ENCODE peak calls at places on chromosomes 3 and 15, in ten cellular contexts. One of them, this sample, is unnamed.

GRCh38 chr3:185818267-185818875 is 6.5 kb downstream of the IGF2BP2 start:
- DNase-seq in bronchial epithelial cell: peak
- DNase-seq in cardiac fibroblast: no peak
- DNase-seq in H9: no peak
- DNase-seq in fibroblast of lung: no peak
- DNase-seq in AG04450: no peak
- DNase-seq in A549: no peak
- DNase-seq in GM10248: no peak
- DNase-seq in heart left ventricle: no peak
- DNase-seq in H1: no peak
- DNase-seq in this sample: no peak

GRCh38 chr3:191721983-191722382 is 261.0 kb downstream of the PYDC2 start:
- DNase-seq in bronchial epithelial cell: peak
- DNase-seq in cardiac fibroblast: no peak
- DNase-seq in H9: no peak
- DNase-seq in fibroblast of lung: no peak
- DNase-seq in AG04450: no peak
- DNase-seq in A549: no peak
- DNase-seq in GM10248: no peak
- DNase-seq in heart left ventricle: no peak
- DNase-seq in H1: no peak
- DNase-seq in this sample: no peak

GRCh38 chr3:145219355-145220196 is 941.4 kb downstream of the PLOD2 start:
- DNase-seq in bronchial epithelial cell: no peak
- DNase-seq in cardiac fibroblast: no peak
- DNase-seq in H9: no peak
- DNase-seq in fibroblast of lung: no peak
- DNase-seq in AG04450: no peak
- DNase-seq in A549: no peak
- DNase-seq in GM10248: no peak
- DNase-seq in heart left ventricle: no peak
- DNase-seq in H1: no peak
- DNase-seq in this sample: no peak

GRCh38 chr3:37026851-37027250 is 33.5 kb downstream of the MLH1 start:
- DNase-seq in bronchial epithelial cell: peak
- DNase-seq in cardiac fibroblast: no peak
- DNase-seq in H9: no peak
- DNase-seq in fibroblast of lung: no peak
- DNase-seq in AG04450: no peak
- DNase-seq in A549: no peak
- DNase-seq in GM10248: no peak
- DNase-seq in heart left ventricle: no peak
- DNase-seq in H1: no peak
- DNase-seq in this sample: no peak

GRCh38 chr3:5047764-5048163 is 68.5 kb downstream of the BHLHE40 start:
- DNase-seq in bronchial epithelial cell: no peak
- DNase-seq in cardiac fibroblast: no peak
- DNase-seq in H9: no peak
- DNase-seq in fibroblast of lung: no peak
- DNase-seq in AG04450: no peak
- DNase-seq in A549: no peak
- DNase-seq in GM10248: no peak
- DNase-seq in heart left ventricle: no peak
- DNase-seq in H1: no peak
- DNase-seq in this sample: no peak

GRCh38 chr15:60745469-60745971 is 266.6 kb upstream of the ICE2 start:
- DNase-seq in bronchial epithelial cell: no peak
- DNase-seq in cardiac fibroblast: peak
- DNase-seq in H9: no peak
- DNase-seq in fibroblast of lung: peak
- DNase-seq in AG04450: no peak
- DNase-seq in A549: no peak
- DNase-seq in GM10248: no peak
- DNase-seq in heart left ventricle: peak
- DNase-seq in H1: no peak
- DNase-seq in this sample: no peak

GRCh38 chr3:168467085-168467714 is 371.5 kb upstream of the GOLIM4 start:
- DNase-seq in bronchial epithelial cell: peak
- DNase-seq in cardiac fibroblast: peak
- DNase-seq in H9: peak
- DNase-seq in fibroblast of lung: peak
- DNase-seq in AG04450: peak
- DNase-seq in A549: no peak
- DNase-seq in GM10248: peak
- DNase-seq in heart left ventricle: no peak
- DNase-seq in H1: no peak
- DNase-seq in this sample: peak

GRCh38 chr15:70566989-70567388 is 196.4 kb downstream of the UACA start:
- DNase-seq in bronchial epithelial cell: no peak
- DNase-seq in cardiac fibroblast: no peak
- DNase-seq in H9: peak
- DNase-seq in fibroblast of lung: no peak
- DNase-seq in AG04450: no peak
- DNase-seq in A549: no peak
- DNase-seq in GM10248: no peak
- DNase-seq in heart left ventricle: no peak
- DNase-seq in H1: peak
- DNase-seq in this sample: no peak

GRCh38 chr15:99006146-99006545 is 1.4 kb downstream of the PGPEP1L start:
- DNase-seq in bronchial epithelial cell: no peak
- DNase-seq in cardiac fibroblast: no peak
- DNase-seq in H9: no peak
- DNase-seq in fibroblast of lung: no peak
- DNase-seq in AG04450: no peak
- DNase-seq in A549: no peak
- DNase-seq in GM10248: no peak
- DNase-seq in heart left ventricle: no peak
- DNase-seq in H1: no peak
- DNase-seq in this sample: no peak

GRCh38 chr15:85048430-85048829 is 66.8 kb downstream of the PDE8A start:
- DNase-seq in bronchial epithelial cell: peak
- DNase-seq in cardiac fibroblast: peak
- DNase-seq in H9: no peak
- DNase-seq in fibroblast of lung: peak
- DNase-seq in AG04450: no peak
- DNase-seq in A549: no peak
- DNase-seq in GM10248: no peak
- DNase-seq in heart left ventricle: no peak
- DNase-seq in H1: no peak
- DNase-seq in this sample: no peak

GRCh38 chr3:72255191-72255590 is 470.2 kb upstream of the PROK2 start:
- DNase-seq in bronchial epithelial cell: no peak
- DNase-seq in cardiac fibroblast: peak
- DNase-seq in H9: no peak
- DNase-seq in fibroblast of lung: peak
- DNase-seq in AG04450: no peak
- DNase-seq in A549: no peak
- DNase-seq in GM10248: no peak
- DNase-seq in heart left ventricle: no peak
- DNase-seq in H1: no peak
- DNase-seq in this sample: no peak

GRCh38 chr3:34957707-34958106 is 681.6 kb upstream of the ARPP21 start:
- DNase-seq in bronchial epithelial cell: peak
- DNase-seq in cardiac fibroblast: peak
- DNase-seq in H9: no peak
- DNase-seq in fibroblast of lung: no peak
- DNase-seq in AG04450: no peak
- DNase-seq in A549: no peak
- DNase-seq in GM10248: no peak
- DNase-seq in heart left ventricle: no peak
- DNase-seq in H1: no peak
- DNase-seq in this sample: no peak

DNA sequence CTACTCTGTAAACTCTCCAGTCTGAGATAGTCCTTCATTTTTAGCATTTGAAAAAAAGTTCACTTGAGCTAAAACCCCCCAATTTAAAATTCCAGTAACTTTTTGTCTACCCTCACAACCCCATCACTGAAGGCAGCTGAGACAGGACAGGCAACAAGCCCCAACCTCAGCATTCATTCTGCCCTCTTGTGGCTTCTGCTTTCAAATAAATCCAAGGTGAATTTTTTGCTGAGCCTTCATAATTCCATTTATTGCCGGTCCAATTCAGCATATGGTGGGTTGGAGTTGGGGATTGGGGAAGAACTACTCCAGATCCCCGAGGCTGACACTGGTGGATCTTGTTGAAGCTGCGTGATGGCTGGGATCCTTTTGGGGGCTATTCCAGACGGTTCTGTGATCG is 88.4 kb upstream of the THRB start:
- DNase-seq in bronchial epithelial cell: peak
- DNase-seq in cardiac fibroblast: peak
- DNase-seq in H9: no peak
- DNase-seq in fibroblast of lung: peak
- DNase-seq in AG04450: no peak
- DNase-seq in A549: no peak
- DNase-seq in GM10248: no peak
- DNase-seq in heart left ventricle: no peak
- DNase-seq in H1: no peak
- DNase-seq in this sample: no peak
- TF ChIP-seq CTCF in bronchial epithelial cell: peak
- TF ChIP-seq CTCF in cardiac fibroblast: peak
- TF ChIP-seq CTCF in H9: peak
- TF ChIP-seq CTCF in fibroblast of lung: peak
- TF ChIP-seq CTCF in AG04450: no peak
- TF ChIP-seq CTCF in A549: peak
- TF ChIP-seq CTCF in GM10248: no peak
- TF ChIP-seq CTCF in heart left ventricle: peak
- TF ChIP-seq CTCF in H1: peak
- TF ChIP-seq CTCF in this sample: no peak

GRCh38 chr3:126746395-126747177 is 42.5 kb downstream of the CHCHD6 start:
- DNase-seq in bronchial epithelial cell: peak
- DNase-seq in cardiac fibroblast: peak
- DNase-seq in H9: no peak
- DNase-seq in fibroblast of lung: peak
- DNase-seq in AG04450: no peak
- DNase-seq in A549: peak
- DNase-seq in GM10248: no peak
- DNase-seq in heart left ventricle: no peak
- DNase-seq in H1: no peak
- DNase-seq in this sample: no peak
- TF ChIP-seq CTCF in bronchial epithelial cell: peak
- TF ChIP-seq CTCF in cardiac fibroblast: peak
- TF ChIP-seq CTCF in H9: no peak
- TF ChIP-seq CTCF in fibroblast of lung: no peak
- TF ChIP-seq CTCF in AG04450: peak
- TF ChIP-seq CTCF in A549: peak
- TF ChIP-seq CTCF in GM10248: no peak
- TF ChIP-seq CTCF in heart left ventricle: no peak
- TF ChIP-seq CTCF in H1: no peak
- TF ChIP-seq CTCF in this sample: no peak

DNA sequence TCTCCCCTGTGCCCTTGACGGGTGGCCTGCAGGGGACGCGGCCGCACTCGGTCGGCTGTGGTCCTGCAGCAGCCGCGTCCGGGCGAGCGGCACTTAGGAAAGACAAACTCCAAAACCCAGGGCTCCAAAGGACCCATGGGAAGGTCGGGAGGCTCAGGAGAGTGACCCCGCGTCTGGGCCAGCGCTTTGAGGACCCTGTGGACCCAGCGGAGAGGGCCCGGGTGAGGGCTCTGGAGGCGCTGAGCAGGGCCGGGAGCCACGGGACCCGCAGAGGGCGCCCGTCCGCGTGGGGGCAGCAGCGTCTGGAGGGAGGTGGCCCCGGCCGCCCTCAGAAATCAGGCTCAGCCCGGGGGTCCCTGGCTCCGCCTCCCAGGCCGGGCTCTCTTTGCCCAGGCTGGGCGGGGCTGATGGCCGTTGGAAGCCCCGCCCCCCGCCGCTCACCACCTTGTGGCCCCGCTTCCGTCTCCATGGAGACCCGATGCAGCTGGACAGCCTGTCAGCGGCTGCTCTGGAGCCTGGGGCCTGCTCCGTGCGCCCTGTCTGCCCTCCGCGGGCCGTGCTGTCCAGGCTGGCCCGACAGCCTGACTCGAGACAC is 34.6 kb upstream of the RPL32 start:
- DNase-seq in bronchial epithelial cell: no peak
- DNase-seq in cardiac fibroblast: no peak
- DNase-seq in H9: peak
- DNase-seq in fibroblast of lung: peak
- DNase-seq in AG04450: no peak
- DNase-seq in A549: no peak
- DNase-seq in GM10248: peak
- DNase-seq in heart left ventricle: peak
- DNase-seq in H1: peak
- DNase-seq in this sample: peak
- TF ChIP-seq CTCF in bronchial epithelial cell: peak
- TF ChIP-seq CTCF in cardiac fibroblast: peak
- TF ChIP-seq CTCF in H9: peak
- TF ChIP-seq CTCF in fibroblast of lung: no peak
- TF ChIP-seq CTCF in AG04450: peak
- TF ChIP-seq CTCF in A549: peak
- TF ChIP-seq CTCF in GM10248: peak
- TF ChIP-seq CTCF in heart left ventricle: peak
- TF ChIP-seq CTCF in H1: peak
- TF ChIP-seq CTCF in this sample: peak

GRCh38 chr3:59321881-59322540 is 272.2 kb upstream of the CFAP20DC start:
- DNase-seq in bronchial epithelial cell: peak
- DNase-seq in cardiac fibroblast: no peak
- DNase-seq in H9: no peak
- DNase-seq in fibroblast of lung: no peak
- DNase-seq in AG04450: no peak
- DNase-seq in A549: no peak
- DNase-seq in GM10248: no peak
- DNase-seq in heart left ventricle: no peak
- DNase-seq in H1: no peak
- DNase-seq in this sample: no peak

GRCh38 chr3:59327324-59327939 is 277.6 kb upstream of the CFAP20DC start:
- DNase-seq in bronchial epithelial cell: peak
- DNase-seq in cardiac fibroblast: peak
- DNase-seq in H9: no peak
- DNase-seq in fibroblast of lung: no peak
- DNase-seq in AG04450: no peak
- DNase-seq in A549: no peak
- DNase-seq in GM10248: no peak
- DNase-seq in heart left ventricle: no peak
- DNase-seq in H1: no peak
- DNase-seq in this sample: no peak

DNA sequence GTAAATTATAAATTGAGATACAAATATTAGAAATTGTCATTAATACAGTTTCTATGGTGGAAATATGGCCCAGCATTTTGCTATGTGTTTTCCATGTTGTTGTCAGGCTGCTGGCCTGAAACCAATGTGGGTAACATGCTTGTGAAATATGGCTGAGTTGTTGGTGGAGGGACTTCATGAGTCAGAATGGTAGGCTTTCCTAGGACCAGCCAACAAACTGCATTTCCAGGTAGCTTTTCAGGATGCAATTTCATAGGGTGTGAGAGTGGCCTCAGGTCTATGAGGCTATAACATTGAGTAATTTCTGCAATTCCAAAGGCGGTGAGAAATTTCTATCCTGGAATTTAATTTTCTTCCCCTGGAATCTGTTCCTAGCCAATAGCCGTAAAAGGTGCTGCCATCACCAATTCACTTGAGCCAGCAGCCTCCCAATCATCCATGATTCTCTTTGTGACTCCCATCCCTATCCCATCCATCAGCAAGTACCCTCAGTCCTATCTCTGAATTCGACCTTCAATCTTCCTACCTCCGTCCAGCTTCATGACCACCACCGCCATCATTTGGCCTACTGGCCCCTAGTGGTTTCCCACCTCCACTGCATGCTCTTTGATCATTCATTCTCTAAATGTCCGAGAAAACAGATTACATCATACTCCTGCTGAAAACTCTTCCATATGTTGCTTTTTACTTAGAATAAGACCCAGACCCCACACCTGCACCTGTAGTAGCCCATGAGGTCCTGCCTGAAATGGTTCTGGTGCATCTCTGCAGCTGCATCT is 276.6 kb upstream of the CFAP20DC start:
- DNase-seq in bronchial epithelial cell: peak
- DNase-seq in cardiac fibroblast: peak
- DNase-seq in H9: peak
- DNase-seq in fibroblast of lung: no peak
- DNase-seq in AG04450: no peak
- DNase-seq in A549: no peak
- DNase-seq in GM10248: no peak
- DNase-seq in heart left ventricle: no peak
- DNase-seq in H1: peak
- DNase-seq in this sample: no peak
- TF ChIP-seq CTCF in bronchial epithelial cell: peak
- TF ChIP-seq CTCF in cardiac fibroblast: peak
- TF ChIP-seq CTCF in H9: peak
- TF ChIP-seq CTCF in fibroblast of lung: peak
- TF ChIP-seq CTCF in AG04450: peak
- TF ChIP-seq CTCF in A549: no peak
- TF ChIP-seq CTCF in GM10248: peak
- TF ChIP-seq CTCF in heart left ventricle: no peak
- TF ChIP-seq CTCF in H1: peak
- TF ChIP-seq CTCF in this sample: no peak

This sample was measured in GM13976.